ENCODE peak calls at places on chromosomes 7 and 10, in nine cellular contexts. B is OCI-LY7; X is endothelial cell of umbilical vein; L is CD8-positive, alpha-beta T cell; S is CD4-positive, alpha-beta T cell; H is stomach; R is body of pancreas; J is SK-N-SH; K is psoas muscle. U is an unnamed sample. For H3K9me3, the result is how much of the 10 kb centered on the place peaks cover.

GRCh38 chr10:8245131-8246117 is 190.9 kb downstream of the GATA3 start:
- DNase-seq in B (no peak), X (no peak), L (no peak), S (no peak), H (no peak), R (no peak), J (peak), K (no peak), U (no peak)

GRCh38 chr7:55774327-55775050 is 88.1 kb downstream of the SEPTIN14 start:
- DNase-seq in B (no peak), X (no peak), L (no peak), S (no peak), H (no peak), R (peak), J (peak), K (no peak), U (no peak)

GRCh38 chr7:108486291-108486966 is 30.2 kb upstream of the NRCAM start:
- DNase-seq in B (no peak), X (peak), L (no peak), S (no peak), H (no peak), R (no peak), J (no peak), K (no peak), U (no peak)

GRCh38 chr10:122221958-122222357 is 49.1 kb upstream of the BTBD16 start:
- DNase-seq in B (no peak), X (no peak), L (no peak), S (no peak), H (no peak), R (no peak), J (no peak), K (no peak), U (no peak)

GRCh38 chr7:100266576-100267354 is 40.7 kb upstream of the SPDYE3 start:
- DNase-seq in B (no peak), X (peak), L (no peak), S (no peak), H (no peak), R (no peak), J (no peak), K (no peak), U (no peak)

GRCh38 chr10:108775911-108776475 is 1147.3 kb downstream of the XPNPEP1 start:
- DNase-seq in B (no peak), X (no peak), L (no peak), S (no peak), H (no peak), R (no peak), J (no peak), K (no peak), U (no peak)

GRCh38 chr10:34911661-34912205 is 96.6 kb upstream of the PARD3 start:
- DNase-seq in B (no peak), X (no peak), L (no peak), S (no peak), H (no peak), R (no peak), J (no peak), K (no peak), U (no peak)

GRCh38 chr10:125144693-125145623 is 15.4 kb downstream of the CTBP2 start:
- DNase-seq in B (peak), X (no peak), L (no peak), S (no peak), H (no peak), R (peak), J (peak), K (no peak), U (no peak)

GRCh38 chr10:25933653-25934608 is at the start of gene MYO3A:
- DNase-seq in B (no peak), X (no peak), L (no peak), S (no peak), H (no peak), R (peak), J (peak), K (no peak), U (no peak)

GRCh38 chr7:21028186-21028989 is 241.7 kb upstream of the SP8 start:
- DNase-seq in B (no peak), X (no peak), L (no peak), S (no peak), H (no peak), R (no peak), J (no peak), K (no peak), U (no peak)

GRCh38 chr7:234712-235553 is 42.6 kb downstream of the FAM20C start:
- DNase-seq in B (no peak), X (no peak), L (no peak), S (no peak), H (peak), R (peak), J (no peak), K (peak), U (no peak)

GRCh38 chr7:156612930-156613329 is 27.6 kb upstream of the RNF32 start:
- DNase-seq in B (no peak), X (no peak), L (peak), S (peak), H (no peak), R (no peak), J (no peak), K (no peak), U (peak)

GRCh38 chr7:43071604-43072003 is 40.8 kb upstream of the HECW1 start:
- DNase-seq in B (peak), X (no peak), L (no peak), S (no peak), H (no peak), R (no peak), J (peak), K (no peak), U (no peak)

GRCh38 chr10:28996947-28997551 is 291.8 kb upstream of the LYZL1 start:
- DNase-seq in B (no peak), X (no peak), L (no peak), S (no peak), H (no peak), R (no peak), J (no peak), K (no peak), U (no peak)

GRCh38 chr7:122602800-122603199 is 96.1 kb downstream of the RNF133 start:
- DNase-seq in B (no peak), X (no peak), L (no peak), S (no peak), H (no peak), R (no peak), J (no peak), K (no peak), U (no peak)

GRCh38 chr10:78894841-78895195 is 173.9 kb upstream of the ZMIZ1 start:
- DNase-seq in B (no peak), X (no peak), L (no peak), S (no peak), H (no peak), R (no peak), J (no peak), K (peak), U (no peak)

GRCh38 chr7:112350596-112350995 is 99.7 kb upstream of the IFRD1 start:
- DNase-seq in B (no peak), X (no peak), L (no peak), S (no peak), H (no peak), R (no peak), J (no peak), K (no peak), U (no peak)

GRCh38 chr7:147412782-147413186 is 1177.8 kb upstream of the C7orf33 start:
- DNase-seq in B (no peak), X (no peak), L (no peak), S (no peak), H (no peak), R (no peak), J (no peak), K (no peak), U (no peak)

GRCh38 chr7:52711951-52712350 is 323.5 kb upstream of the POM121L12 start:
- DNase-seq in B (peak), X (no peak), L (no peak), S (no peak), H (no peak), R (no peak), J (no peak), K (no peak), U (no peak)

GRCh38 chr10:103781329-103782061 is 73.9 kb downstream of the SH3PXD2A start:
- DNase-seq in B (peak), X (peak), L (no peak), S (no peak), H (no peak), R (no peak), J (no peak), K (peak), U (no peak)

GRCh38 chr10:3173173-3173878 is 744 bp upstream of the PITRM1 start:
- DNase-seq in B (peak), X (no peak), L (no peak), S (no peak), H (peak), R (peak), J (no peak), K (peak), U (peak)

GRCh38 chr10:123621910-123622309 is 44.2 kb upstream of the GPR26 start:
- DNase-seq in B (no peak), X (no peak), L (no peak), S (no peak), H (no peak), R (no peak), J (no peak), K (no peak), U (no peak)

GRCh38 chr7:22251284-22251683 is 105.7 kb downstream of the RAPGEF5 start:
- DNase-seq in B (no peak), X (no peak), L (no peak), S (no peak), H (no peak), R (peak), J (no peak), K (no peak), U (no peak)

GRCh38 chr10:86953747-86954680 is 3.4 kb downstream of the MMRN2 start:
- DNase-seq in B (no peak), X (peak), L (no peak), S (no peak), H (no peak), R (peak), J (no peak), K (peak), U (no peak)

GRCh38 chr10:114289096-114289436 is 50.0 kb downstream of the VWA2 start:
- DNase-seq in B (no peak), X (no peak), L (no peak), S (no peak), H (no peak), R (no peak), J (no peak), K (peak), U (no peak)

GRCh38 chr10:123301077-123301875 is 147.1 kb downstream of the BUB3 start:
- DNase-seq in B (no peak), X (peak), L (no peak), S (no peak), H (no peak), R (peak), J (peak), K (no peak), U (no peak)

GRCh38 chr10:71347587-71348395 is 28.7 kb downstream of the SLC29A3 start:
- DNase-seq in B (no peak), X (no peak), L (no peak), S (no peak), H (peak), R (no peak), J (no peak), K (no peak), U (no peak)

GRCh38 chr10:72719941-72720592 is 28.1 kb downstream of the MCU start:
- DNase-seq in B (no peak), X (no peak), L (no peak), S (no peak), H (no peak), R (no peak), J (no peak), K (no peak), U (no peak)

GRCh38 chr10:72328045-72328828 is 26.5 kb downstream of the DNAJB12 start:
- DNase-seq in B (peak), X (peak), L (no peak), S (no peak), H (peak), R (peak), J (peak), K (peak), U (no peak)

GRCh38 chr7:151088856-151089699 is 2.8 kb downstream of the AGAP3 start:
- DNase-seq in B (no peak), X (peak), L (no peak), S (no peak), H (peak), R (peak), J (no peak), K (peak), U (no peak)

DNA sequence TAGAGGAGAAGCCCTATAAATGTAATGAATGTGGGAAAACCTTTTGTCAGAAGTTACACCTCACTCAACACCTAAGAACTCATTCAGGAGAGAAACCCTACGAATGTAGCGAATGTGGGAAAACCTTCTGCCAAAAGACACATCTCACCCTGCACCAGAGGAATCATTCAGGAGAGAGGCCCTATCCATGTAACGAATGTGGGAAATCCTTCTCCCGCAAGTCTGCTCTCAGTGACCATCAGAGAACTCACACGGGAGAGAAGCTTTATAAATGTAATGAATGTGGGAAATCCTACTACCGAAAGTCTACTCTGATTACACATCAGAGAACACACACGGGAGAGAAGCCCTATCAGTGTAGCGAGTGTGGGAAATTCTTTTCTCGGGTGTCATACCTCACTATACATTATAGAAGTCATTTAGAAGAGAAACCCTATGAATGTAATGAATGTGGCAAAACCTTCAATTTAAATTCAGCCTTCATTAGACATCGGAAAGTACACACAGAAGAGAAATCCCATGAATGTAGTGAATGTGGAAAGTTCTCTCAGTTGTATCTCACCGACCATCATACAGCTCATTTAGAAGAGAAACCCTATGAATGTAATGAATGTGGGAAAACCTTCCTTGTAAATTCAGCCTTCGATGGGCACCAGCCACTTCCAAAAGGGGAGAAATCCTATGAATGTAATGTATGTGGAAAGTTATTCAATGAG is 18.9 kb downstream of the RBAK start:
- DNase-seq in B (no peak), X (peak), L (no peak), S (no peak), H (no peak), R (no peak), J (no peak), K (no peak), U (no peak)
- H3K9me3 ChIP-seq in B (half or more), X (under half), L (half or more), S (half or more), H (half or more), R (half or more), J (half or more), K (half or more), U (half or more)

DNA sequence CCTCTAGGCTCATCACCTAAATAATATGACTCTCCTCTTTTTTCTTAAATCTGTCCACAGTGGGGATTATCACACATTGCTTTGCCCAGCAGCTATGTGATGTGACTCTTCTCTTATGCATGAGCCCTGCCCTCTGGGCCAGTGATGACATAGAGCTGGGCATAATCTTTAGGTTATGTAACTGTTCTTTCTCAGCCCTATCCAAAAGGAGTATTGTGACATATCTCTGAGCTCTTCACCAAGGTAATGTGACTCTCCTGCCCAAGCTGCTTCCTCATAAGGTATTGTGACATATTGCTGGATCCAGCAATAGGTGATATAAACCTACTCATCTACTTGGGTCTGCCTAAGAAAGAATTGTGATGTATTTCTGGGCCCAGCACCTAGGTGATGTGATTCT is 37.7 kb upstream of the ZNF107 start:
- DNase-seq in B (no peak), X (no peak), L (no peak), S (no peak), H (no peak), R (no peak), J (no peak), K (no peak), U (no peak)
- H3K9me3 ChIP-seq in B (under half), X (under half), L (under half), S (under half), H (under half), R (under half), J (under half), K (under half), U (under half)

GRCh38 chr7:134084488-134085144 is 42.5 kb upstream of the LRGUK start:
- DNase-seq in B (peak), X (no peak), L (no peak), S (no peak), H (no peak), R (no peak), J (no peak), K (no peak), U (no peak)

GRCh38 chr7:134086998-134087735 is 40.0 kb upstream of the LRGUK start:
- DNase-seq in B (no peak), X (no peak), L (no peak), S (no peak), H (no peak), R (no peak), J (no peak), K (no peak), U (no peak)

GRCh38 chr7:134088199-134088598 is 38.9 kb upstream of the LRGUK start:
- DNase-seq in B (no peak), X (no peak), L (no peak), S (no peak), H (no peak), R (no peak), J (no peak), K (no peak), U (no peak)

GRCh38 chr7:134085315-134085714 is 41.8 kb upstream of the LRGUK start:
- DNase-seq in B (no peak), X (no peak), L (no peak), S (no peak), H (no peak), R (no peak), J (no peak), K (no peak), U (no peak)

DNA sequence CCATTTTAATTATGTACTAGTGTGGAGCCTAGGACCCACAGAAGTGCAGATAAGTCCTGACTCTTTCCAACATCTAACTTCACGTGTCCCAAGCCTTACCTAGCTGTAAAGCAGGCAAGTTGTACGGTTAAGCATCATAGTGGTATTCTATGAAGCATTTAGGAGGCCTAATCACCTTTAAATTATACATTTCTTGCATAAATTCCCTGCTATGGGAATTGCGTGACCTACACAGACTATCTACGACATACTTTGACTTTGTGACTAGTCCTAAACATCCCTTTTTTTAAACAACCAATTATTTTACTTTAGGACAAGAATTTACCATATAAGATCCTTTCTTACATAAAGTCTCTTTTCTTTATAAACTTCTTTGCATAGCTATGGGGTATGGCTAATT is 37.7 kb upstream of the LRGUK start:
- DNase-seq in B (peak), X (no peak), L (no peak), S (no peak), H (no peak), R (no peak), J (no peak), K (no peak), U (no peak)
- H3K9me3 ChIP-seq in B (half or more), X (under half), L (under half), S (under half), H (under half), R (under half), J (under half), K (under half), U (under half)

GRCh38 chr7:3239291-3239691 is 61.8 kb upstream of the SDK1 start:
- DNase-seq in B (no peak), X (no peak), L (no peak), S (no peak), H (no peak), R (peak), J (no peak), K (no peak), U (no peak)
- H3K9me3 ChIP-seq in B (under half), X (under half), L (under half), S (under half), H (under half), R (under half), J (under half), K (under half), U (under half)

GRCh38 chr7:157990878-157991250 is 596.8 kb downstream of the PTPRN2 start:
- DNase-seq in B (no peak), X (no peak), L (no peak), S (no peak), H (no peak), R (no peak), J (peak), K (no peak), U (no peak)
- H3K9me3 ChIP-seq in B (under half), X (under half), L (under half), S (under half), H (under half), R (under half), J (under half), K (under half), U (under half)

DNA sequence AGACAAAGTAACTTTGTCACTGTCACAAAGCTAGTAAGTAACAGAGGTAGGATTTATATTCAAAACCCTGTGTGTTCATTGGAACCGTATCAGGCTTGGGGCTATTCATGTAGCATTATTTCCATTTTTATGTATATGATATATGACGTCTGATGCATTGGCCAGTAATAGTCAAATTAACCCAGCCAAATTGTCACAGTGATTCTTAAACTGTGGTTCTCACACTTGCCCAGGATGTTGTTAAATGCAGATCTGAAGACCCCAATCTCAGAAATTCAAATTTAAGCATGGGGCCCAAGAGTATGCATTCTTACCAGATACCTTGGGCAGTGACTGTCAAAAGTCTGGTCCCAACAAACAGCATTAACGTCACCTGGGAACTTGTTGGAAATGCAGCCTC is 63.9 kb downstream of the C1GALT1 start:
- DNase-seq in B (no peak), X (no peak), L (no peak), S (no peak), H (no peak), R (no peak), J (no peak), K (no peak), U (no peak)
- H3K9me3 ChIP-seq in B (under half), X (under half), L (under half), S (under half), H (under half), R (under half), J (under half), K (under half), U (under half)

DNA sequence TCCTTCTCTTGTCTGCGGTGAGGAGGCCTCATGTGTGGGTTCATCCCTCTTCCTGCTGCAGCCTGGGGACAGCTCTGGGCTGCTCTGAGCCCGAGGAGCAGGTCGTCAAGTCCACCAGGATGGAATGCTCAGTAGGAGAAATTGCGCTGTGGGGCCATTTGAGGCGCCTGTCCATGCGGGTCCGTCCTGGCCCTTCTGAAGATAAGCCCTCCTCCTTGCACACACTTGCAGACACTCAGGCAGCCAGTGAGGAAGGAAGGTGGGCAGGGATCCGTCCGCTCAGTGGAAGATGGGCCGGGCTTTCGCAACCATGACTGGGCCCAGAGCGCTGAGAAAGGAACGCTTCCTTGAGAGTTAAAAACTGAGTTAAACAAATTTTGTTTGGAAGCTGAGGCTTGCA is 356.8 kb downstream of the GLRX3 start:
- DNase-seq in B (no peak), X (no peak), L (no peak), S (no peak), H (no peak), R (no peak), J (no peak), K (no peak), U (no peak)
- H3K9me3 ChIP-seq in B (under half), X (under half), L (under half), S (under half), H (under half), R (under half), J (under half), K (under half), U (under half)

U was measured in T-helper 17 cell.